ENCODE peak calls at places on chromosomes 12 and 14, in seven cellular contexts. N is left ventricle myocardium superior, F is pancreas, Y is ACHN, R is choroid plexus epithelial cell, J is D721Med, T is H7. I is an unnamed sample.
A peak's percentile ranks its signal among the peaks of the same experiment; 100 is the strongest.

GRCh38 chr14:93954900-93955891 is 21.2 kb downstream of the ASB2 start:
- DNase-seq in J (no peak), Y (no peak), F (no peak), N (peak; percentile 32), T (no peak), R (no peak), I (peak; percentile 41)

GRCh38 chr12:33634544-33634943 is 194.9 kb upstream of the SYT10 start:
- DNase-seq in Y (no peak), T (no peak), F (no peak), J (no peak), N (no peak), R (no peak), I (no peak)

GRCh38 chr14:75150150-75150549 is 23.3 kb upstream of the NEK9 start:
- DNase-seq in N (no peak), Y (no peak), R (no peak), F (no peak), T (no peak), J (no peak), I (no peak)

GRCh38 chr14:56131865-56132830 is 13.9 kb downstream of the PELI2 start:
- DNase-seq in R (no peak), F (no peak), J (no peak), N (no peak), T (no peak), Y (no peak), I (no peak)

GRCh38 chr14:105529506-105530445 is 3.4 kb downstream of the TMEM121 start:
- DNase-seq in F (peak; percentile 72), T (peak; percentile 64), N (no peak), Y (no peak), J (no peak), R (no peak), I (peak; percentile 28)

GRCh38 chr12:67394600-67394999 is 125.4 kb downstream of the CAND1 start:
- DNase-seq in Y (no peak), R (peak; percentile 79), T (peak; percentile 8), J (no peak), N (peak; percentile 69), F (peak; percentile 66), I (no peak)

GRCh38 chr14:102580552-102581110 is 11.8 kb upstream of the RCOR1 start:
- DNase-seq in T (no peak), Y (peak; percentile 4), R (no peak), N (no peak), F (no peak), J (no peak), I (no peak)

GRCh38 chr12:71216725-71217579 is 59.2 kb upstream of the TSPAN8 start:
- DNase-seq in R (peak; percentile 60), T (no peak), Y (peak; percentile 70), F (no peak), J (no peak), N (no peak), I (no peak)

GRCh38 chr14:69363055-69363454 is 35.0 kb downstream of the ERH start:
- DNase-seq in F (no peak), N (peak; percentile 59), R (peak; percentile 61), J (no peak), T (peak; percentile 84), Y (no peak), I (no peak)

GRCh38 chr14:95472819-95473251 is 43.6 kb downstream of the SYNE3 start:
- DNase-seq in J (no peak), F (peak; percentile 13), Y (no peak), R (no peak), N (peak; percentile 59), T (no peak), I (no peak)

GRCh38 chr12:52291267-52291935 is at the start of gene KRT81:
- DNase-seq in F (peak; percentile 21), N (no peak), J (no peak), Y (no peak), T (peak; percentile 55), R (no peak), I (no peak)

GRCh38 chr12:12158858-12159257 is 88.1 kb downstream of the BCL2L14 start:
- DNase-seq in J (no peak), N (peak; percentile 42), F (no peak), T (no peak), Y (no peak), R (no peak), I (no peak)

GRCh38 chr12:91965781-91966180 is 179.9 kb downstream of the BTG1 start:
- DNase-seq in N (no peak), F (no peak), T (no peak), J (no peak), R (no peak), Y (no peak), I (no peak)

GRCh38 chr12:91871751-91872150 is 273.9 kb downstream of the BTG1 start:
- DNase-seq in R (no peak), J (no peak), T (no peak), N (no peak), F (no peak), Y (no peak), I (no peak)

GRCh38 chr12:126547905-126548304 is 1482.7 kb downstream of the AACS start:
- DNase-seq in J (no peak), Y (no peak), N (no peak), R (no peak), T (no peak), F (no peak), I (no peak)

GRCh38 chr14:42665083-42665482 is 1058.4 kb downstream of the LRFN5 start:
- DNase-seq in Y (no peak), T (no peak), R (peak; percentile 1), J (no peak), N (no peak), F (no peak), I (no peak)

GRCh38 chr12:2098852-2099251 is 46.1 kb downstream of the CACNA1C start:
- DNase-seq in J (no peak), F (no peak), Y (no peak), T (no peak), R (no peak), N (no peak), I (no peak)

GRCh38 chr12:11729008-11729407 is 79.5 kb downstream of the ETV6 start:
- DNase-seq in N (no peak), J (no peak), F (peak; percentile 90), T (no peak), Y (no peak), R (no peak), I (no peak)